ENCODE peak calls at places on chromosomes 7 and 10, in nine cellular contexts. One of them, this sample, is unnamed.
A peak's percentile ranks its signal among the peaks of the same experiment; 100 is the strongest.

GRCh38 chr7:56181010-56181409 is 64.8 kb upstream of the NUPR2 start:
- DNase-seq in glomerular endothelial cell: no peak
- DNase-seq in WERI-Rb-1: no peak
- DNase-seq in CD8-positive, alpha-beta T cell: no peak
- DNase-seq in SW 1271: no peak
- DNase-seq in activated CD4-positive, alpha-beta T cell treated with anti-CD3 and anti-CD28 coated beads for 4 hours: no peak
- DNase-seq in stimulated activated naive CD8-positive, alpha-beta T cell treated with anti-CD3 and anti-CD28 coated beads, Interleukin-15, Interleukin-2, amounts not matched to agents 100 U/mL and 50 U/mL, for 24 hours: no peak
- DNase-seq in cardiac fibroblast: no peak
- DNase-seq in CD4-positive, alpha-beta T cell: no peak
- DNase-seq in this sample: no peak

GRCh38 chr7:97145068-97145467 is 27.6 kb downstream of the SDHAF3 start:
- DNase-seq in glomerular endothelial cell: peak; percentile 25
- DNase-seq in WERI-Rb-1: no peak
- DNase-seq in CD8-positive, alpha-beta T cell: no peak
- DNase-seq in SW 1271: peak; percentile 25
- DNase-seq in activated CD4-positive, alpha-beta T cell treated with anti-CD3 and anti-CD28 coated beads for 4 hours: no peak
- DNase-seq in stimulated activated naive CD8-positive, alpha-beta T cell treated with anti-CD3 and anti-CD28 coated beads, Interleukin-15, Interleukin-2, amounts not matched to agents 100 U/mL and 50 U/mL, for 24 hours: no peak
- DNase-seq in cardiac fibroblast: peak; percentile 61
- DNase-seq in CD4-positive, alpha-beta T cell: no peak
- DNase-seq in this sample: no peak

GRCh38 chr10:130160775-130161174 is 24.6 kb downstream of the GLRX3 start:
- DNase-seq in glomerular endothelial cell: no peak
- DNase-seq in WERI-Rb-1: no peak
- DNase-seq in CD8-positive, alpha-beta T cell: no peak
- DNase-seq in SW 1271: no peak
- DNase-seq in activated CD4-positive, alpha-beta T cell treated with anti-CD3 and anti-CD28 coated beads for 4 hours: no peak
- DNase-seq in stimulated activated naive CD8-positive, alpha-beta T cell treated with anti-CD3 and anti-CD28 coated beads, Interleukin-15, Interleukin-2, amounts not matched to agents 100 U/mL and 50 U/mL, for 24 hours: no peak
- DNase-seq in cardiac fibroblast: no peak
- DNase-seq in CD4-positive, alpha-beta T cell: no peak
- DNase-seq in this sample: no peak

GRCh38 chr7:19491371-19491770 is 217.5 kb downstream of the POLR1F start:
- DNase-seq in glomerular endothelial cell: no peak
- DNase-seq in WERI-Rb-1: no peak
- DNase-seq in CD8-positive, alpha-beta T cell: no peak
- DNase-seq in SW 1271: no peak
- DNase-seq in activated CD4-positive, alpha-beta T cell treated with anti-CD3 and anti-CD28 coated beads for 4 hours: no peak
- DNase-seq in stimulated activated naive CD8-positive, alpha-beta T cell treated with anti-CD3 and anti-CD28 coated beads, Interleukin-15, Interleukin-2, amounts not matched to agents 100 U/mL and 50 U/mL, for 24 hours: no peak
- DNase-seq in cardiac fibroblast: no peak
- DNase-seq in CD4-positive, alpha-beta T cell: no peak
- DNase-seq in this sample: no peak

GRCh38 chr7:118327179-118327578 is 102.7 kb downstream of the ANKRD7 start:
- DNase-seq in glomerular endothelial cell: no peak
- DNase-seq in WERI-Rb-1: no peak
- DNase-seq in CD8-positive, alpha-beta T cell: no peak
- DNase-seq in SW 1271: no peak
- DNase-seq in activated CD4-positive, alpha-beta T cell treated with anti-CD3 and anti-CD28 coated beads for 4 hours: no peak
- DNase-seq in stimulated activated naive CD8-positive, alpha-beta T cell treated with anti-CD3 and anti-CD28 coated beads, Interleukin-15, Interleukin-2, amounts not matched to agents 100 U/mL and 50 U/mL, for 24 hours: no peak
- DNase-seq in cardiac fibroblast: no peak
- DNase-seq in CD4-positive, alpha-beta T cell: no peak
- DNase-seq in this sample: no peak

GRCh38 chr7:48337012-48337621 is 165.9 kb downstream of the ABCA13 start:
- DNase-seq in glomerular endothelial cell: no peak
- DNase-seq in WERI-Rb-1: peak; percentile 39
- DNase-seq in CD8-positive, alpha-beta T cell: no peak
- DNase-seq in SW 1271: peak; percentile 34
- DNase-seq in activated CD4-positive, alpha-beta T cell treated with anti-CD3 and anti-CD28 coated beads for 4 hours: no peak
- DNase-seq in stimulated activated naive CD8-positive, alpha-beta T cell treated with anti-CD3 and anti-CD28 coated beads, Interleukin-15, Interleukin-2, amounts not matched to agents 100 U/mL and 50 U/mL, for 24 hours: no peak
- DNase-seq in cardiac fibroblast: peak; percentile 6
- DNase-seq in CD4-positive, alpha-beta T cell: no peak
- DNase-seq in this sample: no peak

GRCh38 chr7:2048531-2048930 is 184.2 kb downstream of the MAD1L1 start:
- DNase-seq in glomerular endothelial cell: no peak
- DNase-seq in WERI-Rb-1: no peak
- DNase-seq in CD8-positive, alpha-beta T cell: no peak
- DNase-seq in SW 1271: no peak
- DNase-seq in activated CD4-positive, alpha-beta T cell treated with anti-CD3 and anti-CD28 coated beads for 4 hours: no peak
- DNase-seq in stimulated activated naive CD8-positive, alpha-beta T cell treated with anti-CD3 and anti-CD28 coated beads, Interleukin-15, Interleukin-2, amounts not matched to agents 100 U/mL and 50 U/mL, for 24 hours: no peak
- DNase-seq in cardiac fibroblast: no peak
- DNase-seq in CD4-positive, alpha-beta T cell: no peak
- DNase-seq in this sample: no peak

GRCh38 chr10:119595715-119596515 is 849 bp downstream of the TIAL1 start:
- DNase-seq in glomerular endothelial cell: no peak
- DNase-seq in WERI-Rb-1: peak; percentile 46
- DNase-seq in CD8-positive, alpha-beta T cell: peak; percentile 68
- DNase-seq in SW 1271: no peak
- DNase-seq in activated CD4-positive, alpha-beta T cell treated with anti-CD3 and anti-CD28 coated beads for 4 hours: peak; percentile 73
- DNase-seq in stimulated activated naive CD8-positive, alpha-beta T cell treated with anti-CD3 and anti-CD28 coated beads, Interleukin-15, Interleukin-2, amounts not matched to agents 100 U/mL and 50 U/mL, for 24 hours: peak; percentile 80
- DNase-seq in cardiac fibroblast: peak; percentile 58
- DNase-seq in CD4-positive, alpha-beta T cell: peak; percentile 12
- DNase-seq in this sample: peak; percentile 7

GRCh38 chr7:150356265-150356897 is 12.2 kb upstream of the REPIN1 start:
- DNase-seq in glomerular endothelial cell: no peak
- DNase-seq in WERI-Rb-1: no peak
- DNase-seq in CD8-positive, alpha-beta T cell: no peak
- DNase-seq in SW 1271: peak; percentile 17
- DNase-seq in activated CD4-positive, alpha-beta T cell treated with anti-CD3 and anti-CD28 coated beads for 4 hours: no peak
- DNase-seq in stimulated activated naive CD8-positive, alpha-beta T cell treated with anti-CD3 and anti-CD28 coated beads, Interleukin-15, Interleukin-2, amounts not matched to agents 100 U/mL and 50 U/mL, for 24 hours: no peak
- DNase-seq in cardiac fibroblast: peak; percentile 58
- DNase-seq in CD4-positive, alpha-beta T cell: no peak
- DNase-seq in this sample: no peak

GRCh38 chr7:47285860-47286491 is 295.9 kb downstream of the TNS3 start:
- DNase-seq in glomerular endothelial cell: no peak
- DNase-seq in WERI-Rb-1: no peak
- DNase-seq in CD8-positive, alpha-beta T cell: no peak
- DNase-seq in SW 1271: no peak
- DNase-seq in activated CD4-positive, alpha-beta T cell treated with anti-CD3 and anti-CD28 coated beads for 4 hours: no peak
- DNase-seq in stimulated activated naive CD8-positive, alpha-beta T cell treated with anti-CD3 and anti-CD28 coated beads, Interleukin-15, Interleukin-2, amounts not matched to agents 100 U/mL and 50 U/mL, for 24 hours: no peak
- DNase-seq in cardiac fibroblast: peak; percentile 17
- DNase-seq in CD4-positive, alpha-beta T cell: no peak
- DNase-seq in this sample: no peak

GRCh38 chr7:46934198-46934825 is 647.6 kb downstream of the TNS3 start:
- DNase-seq in glomerular endothelial cell: no peak
- DNase-seq in WERI-Rb-1: no peak
- DNase-seq in CD8-positive, alpha-beta T cell: no peak
- DNase-seq in SW 1271: no peak
- DNase-seq in activated CD4-positive, alpha-beta T cell treated with anti-CD3 and anti-CD28 coated beads for 4 hours: no peak
- DNase-seq in stimulated activated naive CD8-positive, alpha-beta T cell treated with anti-CD3 and anti-CD28 coated beads, Interleukin-15, Interleukin-2, amounts not matched to agents 100 U/mL and 50 U/mL, for 24 hours: no peak
- DNase-seq in cardiac fibroblast: peak; percentile 34
- DNase-seq in CD4-positive, alpha-beta T cell: no peak
- DNase-seq in this sample: peak; percentile 33